ENCODE peak calls at places on chromosome 17, in four cellular contexts. One of them, this sample, is unnamed.

GRCh38 chr17:56593073-56593740 is at the start of gene NOG:
- DNase-seq in trophoblast cell: peak; percentile 61
- DNase-seq in heart left ventricle: peak; percentile 53
- DNase-seq in ovary: peak; percentile 28
- DNase-seq in this sample: peak; percentile 68

GRCh38 chr17:27367121-27367981 is 73.4 kb downstream of the WSB1 start:
- DNase-seq in trophoblast cell: no peak
- DNase-seq in heart left ventricle: no peak
- DNase-seq in ovary: no peak
- DNase-seq in this sample: no peak

GRCh38 chr17:19647697-19648474 is 665 bp upstream of the ALDH3A2 start:
- DNase-seq in trophoblast cell: peak; percentile 55
- DNase-seq in heart left ventricle: peak; percentile 70
- DNase-seq in ovary: peak; percentile 78
- DNase-seq in this sample: peak; percentile 48

GRCh38 chr17:21298983-21299519 is 14.5 kb downstream of the MAP2K3 start:
- DNase-seq in trophoblast cell: no peak
- DNase-seq in heart left ventricle: no peak
- DNase-seq in ovary: peak; percentile 17
- DNase-seq in this sample: no peak

GRCh38 chr17:51487947-51488346 is 227.6 kb downstream of the UTP18 start:
- DNase-seq in trophoblast cell: no peak
- DNase-seq in heart left ventricle: no peak
- DNase-seq in ovary: no peak
- DNase-seq in this sample: peak; percentile 66

GRCh38 chr17:79360196-79360595 is 250.7 kb downstream of the RBFOX3 start:
- DNase-seq in trophoblast cell: no peak
- DNase-seq in heart left ventricle: no peak
- DNase-seq in ovary: no peak
- DNase-seq in this sample: no peak

GRCh38 chr17:16371742-16372141 is 9.1 kb upstream of the UBB start:
- DNase-seq in trophoblast cell: no peak
- DNase-seq in heart left ventricle: peak; percentile 31
- DNase-seq in ovary: no peak
- DNase-seq in this sample: no peak

GRCh38 chr17:59506907-59507726 is 58.3 kb upstream of the DHX40 start:
- DNase-seq in trophoblast cell: peak; percentile 58
- DNase-seq in heart left ventricle: no peak
- DNase-seq in ovary: no peak
- DNase-seq in this sample: no peak

GRCh38 chr17:38507436-38507835 is 79.2 kb downstream of the ARHGAP23 start:
- DNase-seq in trophoblast cell: no peak
- DNase-seq in heart left ventricle: no peak
- DNase-seq in ovary: no peak
- DNase-seq in this sample: peak; percentile 68

GRCh38 chr17:63423251-63423950 is 22.7 kb downstream of the CYB561 start:
- DNase-seq in trophoblast cell: no peak
- DNase-seq in heart left ventricle: no peak
- DNase-seq in ovary: no peak
- DNase-seq in this sample: no peak

GRCh38 chr17:35560703-35561102 is at the start of gene SLFN14:
- DNase-seq in trophoblast cell: no peak
- DNase-seq in heart left ventricle: no peak
- DNase-seq in ovary: no peak
- DNase-seq in this sample: no peak

GRCh38 chr17:35730400-35731005 is 936 bp upstream of the RASL10B start:
- DNase-seq in trophoblast cell: no peak
- DNase-seq in heart left ventricle: no peak
- DNase-seq in ovary: no peak
- DNase-seq in this sample: no peak

GRCh38 chr17:82244413-82245140 is 15.7 kb downstream of the SLC16A3 start:
- DNase-seq in trophoblast cell: peak; percentile 42
- DNase-seq in heart left ventricle: no peak
- DNase-seq in ovary: no peak
- DNase-seq in this sample: no peak

GRCh38 chr17:77501101-77501566 is 360.4 kb downstream of the SEC14L1 start:
- DNase-seq in trophoblast cell: peak; percentile 50
- DNase-seq in heart left ventricle: no peak
- DNase-seq in ovary: no peak
- DNase-seq in this sample: peak; percentile 58

GRCh38 chr17:13114601-13115024 is 96.8 kb upstream of the ELAC2 start:
- DNase-seq in trophoblast cell: peak; percentile 92
- DNase-seq in heart left ventricle: peak; percentile 12
- DNase-seq in ovary: no peak
- DNase-seq in this sample: peak; percentile 53

GRCh38 chr17:5099271-5099670 is 12.4 kb downstream of the ZNF232 start:
- DNase-seq in trophoblast cell: peak; percentile 93
- DNase-seq in heart left ventricle: no peak
- DNase-seq in ovary: no peak
- DNase-seq in this sample: no peak

GRCh38 chr17:5100832-5101231 is 10.8 kb downstream of the ZNF232 start:
- DNase-seq in trophoblast cell: no peak
- DNase-seq in heart left ventricle: no peak
- DNase-seq in ovary: no peak
- DNase-seq in this sample: no peak

GRCh38 chr17:5092139-5093010 is 14.1 kb downstream of the ZFP3 start:
- DNase-seq in trophoblast cell: peak; percentile 50
- DNase-seq in heart left ventricle: no peak
- DNase-seq in ovary: no peak
- DNase-seq in this sample: no peak

DNA sequence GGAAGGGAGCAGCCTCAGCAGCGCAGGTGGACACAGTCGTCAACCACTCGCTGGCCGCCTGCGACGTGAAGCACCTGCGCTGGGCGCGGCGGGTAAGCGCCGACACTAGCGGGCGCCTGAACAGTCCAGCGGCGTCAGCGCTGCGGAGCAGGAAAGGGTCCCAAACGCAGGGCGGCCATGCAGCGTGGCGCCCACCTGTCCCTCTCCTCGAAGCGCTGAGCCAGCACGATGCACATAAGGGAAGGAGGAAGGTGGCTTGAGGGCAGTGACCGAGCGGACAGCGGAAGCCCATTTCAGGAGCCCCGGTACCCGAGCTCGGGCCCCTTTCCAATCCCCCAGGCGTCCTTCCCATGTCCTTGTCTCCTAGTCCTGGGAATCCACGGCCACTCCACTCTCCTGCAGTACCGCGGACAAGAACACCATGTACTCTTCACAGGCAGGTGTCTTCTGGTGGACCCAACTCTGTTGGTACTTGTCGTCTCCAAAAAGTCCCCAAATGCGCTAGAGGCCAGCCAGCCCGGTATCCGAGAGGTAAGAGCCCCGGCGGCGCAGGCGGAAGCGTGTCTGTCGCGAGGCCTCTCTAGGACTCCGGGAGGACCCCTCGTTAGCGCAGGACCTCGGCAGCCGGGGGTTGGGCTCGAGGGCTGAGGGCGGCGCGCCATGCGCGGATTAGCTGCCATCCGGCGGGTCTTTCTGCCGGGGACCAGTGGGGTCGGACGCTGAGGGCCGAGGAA is 14.4 kb downstream of the ZNF232 start:
- DNase-seq in trophoblast cell: peak; percentile 13
- DNase-seq in heart left ventricle: peak; percentile 76
- DNase-seq in ovary: peak; percentile 62
- DNase-seq in this sample: peak; percentile 94
- H3K9me3 ChIP-seq in trophoblast cell: peaks cover 15% of the 10 kb centered on the region
- H3K9me3 ChIP-seq in heart left ventricle: peaks cover 20% of the 10 kb centered on the region
- H3K9me3 ChIP-seq in ovary: no peaks in the 10 kb centered on the region
- H3K9me3 ChIP-seq in this sample: peaks cover 29% of the 10 kb centered on the region

DNA sequence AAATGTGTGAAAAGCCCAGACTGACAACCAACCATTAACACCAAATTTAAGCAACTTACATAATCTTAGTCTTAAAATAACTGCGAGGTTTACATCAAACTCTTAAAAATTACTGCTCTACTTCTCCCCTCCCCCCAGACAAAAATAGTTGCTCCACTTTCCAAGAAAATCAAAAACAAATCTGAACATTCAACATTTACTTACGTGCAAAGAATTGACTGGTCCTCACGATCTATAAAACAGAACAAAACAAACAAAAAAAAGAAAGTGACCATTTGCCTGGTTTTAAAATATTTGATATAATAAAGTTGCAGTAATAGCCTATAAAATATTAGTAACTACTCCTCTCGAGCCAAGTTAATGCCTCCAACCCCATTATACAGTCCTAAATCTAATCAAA is 41.6 kb downstream of the MYH10 start:
- DNase-seq in trophoblast cell: no peak
- DNase-seq in heart left ventricle: no peak
- DNase-seq in ovary: no peak
- DNase-seq in this sample: no peak
- H3K4me3 ChIP-seq in trophoblast cell: no peak overlapping the region
- H3K4me3 ChIP-seq in heart left ventricle: no peak overlapping the region
- H3K4me3 ChIP-seq in ovary: no peak overlapping the region
- H3K4me3 ChIP-seq in this sample: no peak overlapping the region

GRCh38 chr17:44844390-44844830 is 3.3 kb upstream of the HIGD1B start:
- DNase-seq in trophoblast cell: no peak
- DNase-seq in heart left ventricle: peak; percentile 68
- DNase-seq in ovary: no peak
- DNase-seq in this sample: no peak
- H3K27ac ChIP-seq in trophoblast cell: no peak overlapping the region
- H3K27ac ChIP-seq in heart left ventricle: no peak overlapping the region
- H3K27ac ChIP-seq in ovary: no peak overlapping the region
- H3K27ac ChIP-seq in this sample: no peak overlapping the region

DNA sequence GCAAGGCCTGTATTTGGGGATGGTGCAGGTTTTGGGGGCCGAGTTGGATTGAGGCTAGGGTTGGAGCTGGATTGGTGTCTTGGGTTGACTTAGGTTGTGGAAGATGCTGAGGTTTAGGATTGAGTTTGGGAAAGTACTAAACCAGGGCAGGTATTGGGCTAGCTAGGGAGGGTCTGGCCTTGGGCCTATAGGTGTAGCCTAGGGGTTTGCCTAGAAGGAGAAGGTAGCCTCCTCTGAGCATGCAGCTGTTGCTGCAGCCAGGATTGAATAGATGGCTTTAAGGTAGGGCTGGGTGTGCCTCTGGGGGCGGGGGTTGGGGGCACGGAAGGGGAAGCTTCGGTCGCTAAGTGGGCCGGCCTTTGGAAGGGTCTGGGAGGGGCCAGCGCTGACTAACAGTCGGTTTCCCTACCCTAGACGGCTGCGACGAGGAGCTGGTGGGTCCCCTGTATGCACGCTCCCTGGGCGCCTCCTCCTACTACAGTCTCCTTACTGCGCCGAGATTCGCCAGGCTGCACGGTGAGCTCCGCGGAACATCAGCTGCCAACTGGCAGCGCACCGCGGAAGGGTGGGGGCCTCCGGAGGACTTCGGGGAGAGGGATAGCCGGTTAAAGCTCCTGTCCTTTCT is 1.2 kb downstream of the CNTNAP1 start:
- DNase-seq in trophoblast cell: no peak
- DNase-seq in heart left ventricle: peak; percentile 35
- DNase-seq in ovary: peak; percentile 42
- DNase-seq in this sample: no peak
- H3K9me3 ChIP-seq in trophoblast cell: peaks cover 3% of the 10 kb centered on the region
- H3K9me3 ChIP-seq in heart left ventricle: no peaks in the 10 kb centered on the region
- H3K9me3 ChIP-seq in ovary: no peaks in the 10 kb centered on the region
- H3K9me3 ChIP-seq in this sample: no peaks in the 10 kb centered on the region

GRCh38 chr17:72426321-72426720 is 305.5 kb downstream of the SOX9 start:
- DNase-seq in trophoblast cell: no peak
- DNase-seq in heart left ventricle: no peak
- DNase-seq in ovary: no peak
- DNase-seq in this sample: peak; percentile 64

GRCh38 chr17:72425133-72425795 is 304.4 kb downstream of the SOX9 start:
- DNase-seq in trophoblast cell: no peak
- DNase-seq in heart left ventricle: no peak
- DNase-seq in ovary: no peak
- DNase-seq in this sample: no peak

GRCh38 chr17:72424505-72425117 is 303.8 kb downstream of the SOX9 start:
- DNase-seq in trophoblast cell: no peak
- DNase-seq in heart left ventricle: no peak
- DNase-seq in ovary: no peak
- DNase-seq in this sample: no peak

GRCh38 chr17:72426948-72427760 is 306.3 kb downstream of the SOX9 start:
- DNase-seq in trophoblast cell: no peak
- DNase-seq in heart left ventricle: no peak
- DNase-seq in ovary: no peak
- DNase-seq in this sample: no peak

GRCh38 chr17:72425796-72426173 is 305.0 kb downstream of the SOX9 start:
- DNase-seq in trophoblast cell: no peak
- DNase-seq in heart left ventricle: no peak
- DNase-seq in ovary: no peak
- DNase-seq in this sample: no peak
- H3K4me3 ChIP-seq in trophoblast cell: no peak overlapping the region
- H3K4me3 ChIP-seq in heart left ventricle: no peak overlapping the region
- H3K4me3 ChIP-seq in ovary: no peak overlapping the region
- H3K4me3 ChIP-seq in this sample: no peak overlapping the region

GRCh38 chr17:54900457-54901229 is at the start of gene TOM1L1:
- DNase-seq in trophoblast cell: peak; percentile 55
- DNase-seq in heart left ventricle: peak; percentile 45
- DNase-seq in ovary: peak; percentile 48
- DNase-seq in this sample: peak; percentile 74
- H3K27ac ChIP-seq in trophoblast cell: no peak within 1 kb of the TSS
- H3K27ac ChIP-seq in heart left ventricle: peak within 1 kb of the TSS; percentile 34
- H3K27ac ChIP-seq in ovary: no peak within 1 kb of the TSS
- H3K27ac ChIP-seq in this sample: no peak within 1 kb of the TSS

GRCh38 chr17:70271672-70272071 is 102.3 kb downstream of the KCNJ2 start:
- DNase-seq in trophoblast cell: no peak
- DNase-seq in heart left ventricle: no peak
- DNase-seq in ovary: no peak
- DNase-seq in this sample: peak; percentile 69

GRCh38 chr17:70276931-70277330 is 107.6 kb downstream of the KCNJ2 start:
- DNase-seq in trophoblast cell: no peak
- DNase-seq in heart left ventricle: no peak
- DNase-seq in ovary: no peak
- DNase-seq in this sample: no peak

GRCh38 chr17:70271200-70271599 is 101.9 kb downstream of the KCNJ2 start:
- DNase-seq in trophoblast cell: no peak
- DNase-seq in heart left ventricle: no peak
- DNase-seq in ovary: no peak
- DNase-seq in this sample: peak; percentile 66

GRCh38 chr17:70270554-70270953 is 101.2 kb downstream of the KCNJ2 start:
- DNase-seq in trophoblast cell: no peak
- DNase-seq in heart left ventricle: no peak
- DNase-seq in ovary: no peak
- DNase-seq in this sample: no peak

GRCh38 chr17:70274255-70274654 is 104.9 kb downstream of the KCNJ2 start:
- DNase-seq in trophoblast cell: no peak
- DNase-seq in heart left ventricle: no peak
- DNase-seq in ovary: no peak
- DNase-seq in this sample: no peak
- H3K9me3 ChIP-seq in trophoblast cell: no peaks in the 10 kb centered on the region
- H3K9me3 ChIP-seq in heart left ventricle: no peaks in the 10 kb centered on the region
- H3K9me3 ChIP-seq in ovary: no peaks in the 10 kb centered on the region
- H3K9me3 ChIP-seq in this sample: no peaks in the 10 kb centered on the region

This sample was measured in WERI-Rb-1.